ENCODE peak calls at places on chromosomes 1 and 21, in ten cellular contexts. I, O, Y, E, W, V, A, R, D and H are unnamed samples.

GRCh38 chr1:1596493-1597274 is 3.3 kb downstream of the FNDC10 start:
- DNase-seq in I (no peak), O (no peak), Y (no peak), E (no peak), W (peak; percentile 24), V (no peak), A (no peak), R (no peak), D (no peak), H (no peak)

GRCh38 chr1:50333595-50333974 is 89.7 kb downstream of the DMRTA2 start:
- DNase-seq in I (peak; percentile 2), O (peak; percentile 52), Y (no peak), E (peak; percentile 84), W (peak; percentile 58), V (peak; percentile 17), A (no peak), R (peak; percentile 69), D (no peak), H (no peak)

GRCh38 chr1:206544562-206545257 is 37.4 kb downstream of the RASSF5 start:
- DNase-seq in I (peak; percentile 42), O (no peak), Y (no peak), E (peak; percentile 82), W (peak; percentile 85), V (peak; percentile 70), A (no peak), R (peak; percentile 88), D (peak; percentile 68), H (no peak)

GRCh38 chr1:70685300-70686286 is 274.5 kb downstream of the CTH start:
- DNase-seq in I (peak; percentile 1), O (no peak), Y (peak; percentile 23), E (peak; percentile 72), W (peak; percentile 72), V (peak; percentile 40), A (no peak), R (peak; percentile 89), D (peak; percentile 52), H (no peak)

GRCh38 chr1:201447911-201448871 is 20.8 kb downstream of the PHLDA3 start:
- DNase-seq in I (peak; percentile 85), O (peak; percentile 81), Y (peak; percentile 94), E (peak; percentile 88), W (peak; percentile 75), V (peak; percentile 48), A (peak; percentile 38), R (peak; percentile 88), D (peak; percentile 85), H (no peak)

GRCh38 chr1:10901091-10901893 is 104.8 kb upstream of the CASZ1 start:
- DNase-seq in I (no peak), O (no peak), Y (no peak), E (no peak), W (no peak), V (no peak), A (no peak), R (no peak), D (peak; percentile 42), H (no peak)

GRCh38 chr1:42747125-42747524 is 7.1 kb upstream of the CLDN19 start:
- DNase-seq in I (no peak), O (no peak), Y (no peak), E (peak; percentile 71), W (peak; percentile 46), V (peak; percentile 8), A (no peak), R (peak; percentile 57), D (no peak), H (no peak)

GRCh38 chr1:47980501-47980900 is 16.7 kb downstream of the TRABD2B start:
- DNase-seq in I (no peak), O (no peak), Y (no peak), E (no peak), W (no peak), V (no peak), A (no peak), R (no peak), D (no peak), H (no peak)

GRCh38 chr1:83692524-83693336 is 306.2 kb downstream of the TTLL7 start:
- DNase-seq in I (peak; percentile 5), O (no peak), Y (no peak), E (peak; percentile 84), W (no peak), V (peak; percentile 68), A (no peak), R (peak; percentile 95), D (peak; percentile 34), H (no peak)

GRCh38 chr1:153880962-153881361 is 41.8 kb downstream of the GATAD2B start:
- DNase-seq in I (peak; percentile 88), O (peak; percentile 78), Y (peak; percentile 94), E (peak; percentile 8), W (peak; percentile 38), V (peak; percentile 100), A (peak; percentile 28), R (no peak), D (peak; percentile 82), H (no peak)

GRCh38 chr1:193421487-193421886 is 235.1 kb upstream of the B3GALT2 start:
- DNase-seq in I (no peak), O (no peak), Y (no peak), E (no peak), W (no peak), V (no peak), A (no peak), R (no peak), D (no peak), H (no peak)

GRCh38 chr1:92123868-92124267 is 43.7 kb downstream of the BTBD8 start:
- DNase-seq in I (no peak), O (no peak), Y (no peak), E (no peak), W (no peak), V (no peak), A (no peak), R (no peak), D (no peak), H (no peak)

GRCh38 chr1:114703242-114703641 is 7.9 kb upstream of the AMPD1 start:
- DNase-seq in I (no peak), O (no peak), Y (no peak), E (no peak), W (no peak), V (no peak), A (no peak), R (no peak), D (no peak), H (no peak)

GRCh38 chr1:156846643-156847042 is 12.3 kb downstream of the INSRR start:
- DNase-seq in I (no peak), O (no peak), Y (no peak), E (no peak), W (no peak), V (no peak), A (no peak), R (no peak), D (no peak), H (no peak)

GRCh38 chr21:42230636-42231035 is 11.7 kb downstream of the ABCG1 start:
- DNase-seq in I (no peak), O (no peak), Y (no peak), E (no peak), W (no peak), V (no peak), A (no peak), R (no peak), D (no peak), H (no peak)

GRCh38 chr1:14108356-14109275 is 408.6 kb downstream of the PRDM2 start:
- DNase-seq in I (no peak), O (no peak), Y (no peak), E (no peak), W (no peak), V (peak; percentile 91), A (no peak), R (no peak), D (peak; percentile 1), H (peak; percentile 69)

GRCh38 chr1:9181990-9182783 is 52.4 kb upstream of the H6PD start:
- DNase-seq in I (no peak), O (no peak), Y (no peak), E (peak; percentile 66), W (no peak), V (no peak), A (no peak), R (peak; percentile 47), D (no peak), H (no peak)

GRCh38 chr1:911875-912739 is 11.6 kb upstream of the SAMD11 start:
- DNase-seq in I (no peak), O (no peak), Y (no peak), E (peak; percentile 1), W (no peak), V (no peak), A (no peak), R (no peak), D (no peak), H (no peak)

GRCh38 chr1:157833155-157833554 is 8.5 kb downstream of the CD5L start:
- DNase-seq in I (no peak), O (no peak), Y (no peak), E (no peak), W (peak; percentile 34), V (no peak), A (no peak), R (no peak), D (no peak), H (no peak)

GRCh38 chr1:200415227-200415626 is 5.4 kb upstream of the ZNF281 start:
- DNase-seq in I (no peak), O (no peak), Y (no peak), E (no peak), W (no peak), V (no peak), A (no peak), R (no peak), D (no peak), H (no peak)

GRCh38 chr1:17027403-17027802 is 15.7 kb upstream of the ATP13A2 start:
- DNase-seq in I (no peak), O (no peak), Y (no peak), E (no peak), W (no peak), V (no peak), A (no peak), R (no peak), D (no peak), H (no peak)

GRCh38 chr1:179126338-179127060 is 44.6 kb downstream of the TOR3A start:
- DNase-seq in I (no peak), O (no peak), Y (no peak), E (no peak), W (no peak), V (no peak), A (no peak), R (no peak), D (peak; percentile 44), H (no peak)

GRCh38 chr1:229563241-229563640 is 4.7 kb upstream of the ABCB10 start:
- DNase-seq in I (no peak), O (no peak), Y (no peak), E (peak; percentile 69), W (no peak), V (no peak), A (no peak), R (peak; percentile 33), D (no peak), H (no peak)

GRCh38 chr1:77024500-77024899 is 157.2 kb downstream of the ST6GALNAC5 start:
- DNase-seq in I (no peak), O (no peak), Y (no peak), E (no peak), W (no peak), V (no peak), A (no peak), R (peak; percentile 88), D (no peak), H (no peak)

GRCh38 chr1:30414086-30414850 is 309.1 kb downstream of the MATN1 start:
- DNase-seq in I (no peak), O (peak; percentile 38), Y (no peak), E (no peak), W (no peak), V (no peak), A (no peak), R (no peak), D (no peak), H (peak; percentile 84)

GRCh38 chr1:243488459-243489163 is 232.8 kb downstream of the SDCCAG8 start:
- DNase-seq in I (no peak), O (no peak), Y (no peak), E (no peak), W (no peak), V (no peak), A (no peak), R (no peak), D (no peak), H (no peak)

GRCh38 chr1:39631361-39632331 is 7.8 kb downstream of the HEYL start:
- DNase-seq in I (no peak), O (no peak), Y (no peak), E (no peak), W (no peak), V (no peak), A (no peak), R (no peak), D (no peak), H (no peak)

GRCh38 chr1:77824694-77825355 is 45.4 kb downstream of the MIGA1 start:
- DNase-seq in I (no peak), O (no peak), Y (no peak), E (no peak), W (no peak), V (no peak), A (no peak), R (no peak), D (no peak), H (no peak)